ENCODE peak calls at places on chromosomes 4 and X, in ten cellular contexts. Q is AG08395; A is activated naive CD4-positive, alpha-beta T cell; R is activated T-cell treated with anti-CD3 and anti-CD28 coated beads for 1 hour; N is EL; D is activated CD8-positive, alpha-beta memory T cell treated with anti-CD3 and anti-CD28 coated beads, Interleukin-2, amount 50 U/mL, for 48 hours; W is activated T-helper 2 cell treated with anti-CD3 and anti-CD28 coated beads, Interferon-gamma antibody, Interleukin-2, Interleukin-4, amounts not matched to agents 10 μg/mL and 5 μg/mL and 100 μg/mL, durations not matched to agents 14 hours and 24 hours and 36 hours; O is CD14-positive monocyte; G is RWPE1; B is neural crest cell. T is an unnamed sample.
A peak's percentile ranks its signal among the peaks of the same experiment; 100 is the strongest.

GRCh38 chrX:109934434-109934833 is 68.5 kb upstream of the TMEM164 start:
- DNase-seq in Q (no peak), A (no peak), R (no peak), N (peak; percentile 18), D (no peak), W (no peak), O (no peak), G (no peak), B (no peak), T (no peak)

GRCh38 chr4:140291259-140291658 is 82.2 kb upstream of the SCOC start:
- DNase-seq in Q (no peak), A (no peak), R (no peak), N (peak; percentile 31), D (no peak), W (no peak), O (no peak), G (no peak), B (no peak), T (no peak)

GRCh38 chrX:8689473-8689872 is 42.5 kb downstream of the ANOS1 start:
- DNase-seq in Q (no peak), A (no peak), R (no peak), N (no peak), D (no peak), W (no peak), O (no peak), G (no peak), B (no peak), T (no peak)

GRCh38 chrX:113202601-113203000 is 362.0 kb upstream of the AMOT start:
- DNase-seq in Q (no peak), A (no peak), R (no peak), N (no peak), D (no peak), W (no peak), O (no peak), G (no peak), B (no peak), T (no peak)

GRCh38 chr4:146508229-146508939 is 13.4 kb downstream of the SLC10A7 start:
- DNase-seq in Q (no peak), A (no peak), R (no peak), N (peak; percentile 2), D (no peak), W (no peak), O (no peak), G (no peak), B (no peak), T (no peak)

GRCh38 chr4:74757136-74757535 is 37.2 kb downstream of the BTC start:
- DNase-seq in Q (no peak), A (no peak), R (no peak), N (no peak), D (no peak), W (no peak), O (no peak), G (no peak), B (no peak), T (no peak)

GRCh38 chrX:129980540-129981206 is 1.8 kb upstream of the BCORL1 start:
- DNase-seq in Q (no peak), A (no peak), R (no peak), N (peak; percentile 52), D (peak; percentile 57), W (no peak), O (no peak), G (no peak), B (peak; percentile 29), T (peak; percentile 80)

GRCh38 chrX:119735467-119735866 is 22.9 kb upstream of the SOWAHD start:
- DNase-seq in Q (no peak), A (no peak), R (no peak), N (no peak), D (no peak), W (no peak), O (no peak), G (no peak), B (no peak), T (no peak)

GRCh38 chr4:47733506-47733905 is 104.4 kb downstream of the CORIN start:
- DNase-seq in Q (no peak), A (no peak), R (no peak), N (no peak), D (no peak), W (no peak), O (no peak), G (no peak), B (no peak), T (no peak)

GRCh38 chr4:2911868-2912267 is 51.3 kb downstream of the NOP14 start:
- DNase-seq in Q (no peak), A (no peak), R (no peak), N (no peak), D (no peak), W (no peak), O (no peak), G (no peak), B (no peak), T (no peak)

T was measured in left ventricle myocardium superior.